ENCODE peak calls at places on chromosomes 16 and 17, in five cellular contexts. B is AML-193, O is activated T-cell treated with anti-CD3 and anti-CD28 coated beads for 4 hours, X is frontal cortex, C is kidney glomerular epithelial cell. Z is an unnamed sample.

GRCh38 chr16:87611456-87611855 is 9.1 kb downstream of the JPH3 start:
- DNase-seq in B (no peak), O (no peak), X (no peak), C (no peak), Z (no peak)

GRCh38 chr16:2948807-2949704 is 15.0 kb upstream of the KREMEN2 start:
- DNase-seq in B (no peak), O (no peak), X (no peak), C (no peak), Z (no peak)

GRCh38 chr17:38667099-38667786 is 7.5 kb downstream of the EPOP start:
- DNase-seq in B (peak), O (no peak), X (peak), C (peak), Z (peak)

GRCh38 chr17:41058741-41059140 is 1.2 kb downstream of the KRTAP2-3 start:
- DNase-seq in B (no peak), O (no peak), X (no peak), C (peak), Z (no peak)

GRCh38 chr17:6831662-6832263 is at the start of gene TEKT1:
- DNase-seq in B (no peak), O (peak), X (peak), C (peak), Z (peak)

GRCh38 chr17:82848022-82848592 is 8.3 kb upstream of the ZNF750 start:
- DNase-seq in B (no peak), O (no peak), X (no peak), C (no peak), Z (no peak)

GRCh38 chr17:37024181-37024637 is 75.5 kb downstream of the AATF start:
- DNase-seq in B (peak), O (no peak), X (no peak), C (no peak), Z (no peak)

GRCh38 chr17:82107341-82107860 is 9.4 kb upstream of the FASN start:
- DNase-seq in B (peak), O (no peak), X (no peak), C (no peak), Z (no peak)

GRCh38 chr16:21175397-21175796 is 16.9 kb downstream of the LDAF1 start:
- DNase-seq in B (no peak), O (no peak), X (no peak), C (no peak), Z (no peak)

GRCh38 chr16:14485131-14485551 is 144.9 kb downstream of the PARN start:
- DNase-seq in B (no peak), O (no peak), X (no peak), C (no peak), Z (no peak)

GRCh38 chr16:87802670-87803069 is 36.9 kb upstream of the KLHDC4 start:
- DNase-seq in B (no peak), O (no peak), X (no peak), C (no peak), Z (no peak)

Z was measured in T follicular helper cell.